ENCODE peak calls at places on chromosomes 3 and 15, in six cellular contexts. M is aorta, E is cardiac muscle cell, T is pancreas, Q is cardiac fibroblast, R is adrenal gland. B is an unnamed sample.

GRCh38 chr3:112980080-112980479 is 5.2 kb upstream of the CD200R1 start:
- DNase-seq in R (no peak), E (no peak), M (no peak), T (no peak), Q (no peak), B (no peak)

GRCh38 chr15:74870496-74871213 is 2.5 kb downstream of the SCAMP2 start:
- DNase-seq in Q (no peak), E (no peak), T (no peak), R (no peak), M (no peak), B (no peak)

GRCh38 chr3:117019082-117019713 is 309.6 kb downstream of the TUSC7 start:
- DNase-seq in M (peak), T (no peak), R (peak), Q (peak), E (peak), B (peak)

GRCh38 chr3:172125053-172125452 is 85.7 kb downstream of the FNDC3B start:
- DNase-seq in Q (no peak), R (no peak), T (no peak), E (no peak), M (no peak), B (no peak)

GRCh38 chr3:47012342-47013230 is 33.1 kb downstream of the NBEAL2 start:
- DNase-seq in T (no peak), R (peak), M (no peak), E (no peak), Q (no peak), B (no peak)

GRCh38 chr3:184599143-184599542 is 37.6 kb downstream of the EPHB3 start:
- DNase-seq in E (no peak), M (peak), Q (no peak), T (no peak), R (no peak), B (no peak)

GRCh38 chr15:88276821-88277220 is 20.3 kb upstream of the NTRK3 start:
- DNase-seq in Q (no peak), R (no peak), M (no peak), E (no peak), T (no peak), B (no peak)

GRCh38 chr3:110343945-110344344 is 727.7 kb upstream of the NECTIN3 start:
- DNase-seq in T (no peak), E (no peak), M (no peak), R (no peak), Q (peak), B (no peak)

GRCh38 chr3:160225181-160226025 is at the start of gene C3orf80:
- DNase-seq in M (peak), R (no peak), E (peak), T (peak), Q (peak), B (peak)

GRCh38 chr15:34701536-34701935 is 53.3 kb downstream of the GJD2 start:
- DNase-seq in T (no peak), M (no peak), E (no peak), R (no peak), Q (peak), B (no peak)

GRCh38 chr3:155382396-155383042 is 89.0 kb upstream of the STRIT1 start:
- DNase-seq in R (peak), Q (peak), T (peak), E (peak), M (peak), B (peak)

GRCh38 chr3:172918568-172919296 is 168.2 kb downstream of the ECT2 start:
- DNase-seq in R (no peak), M (no peak), E (no peak), Q (no peak), T (no peak), B (no peak)

GRCh38 chr3:42182555-42182954 is 83.4 kb downstream of the CCK start:
- DNase-seq in Q (no peak), E (peak), M (no peak), T (no peak), R (no peak), B (no peak)

GRCh38 chr3:193641376-193641775 is 48.4 kb downstream of the OPA1 start:
- DNase-seq in Q (no peak), E (no peak), M (no peak), T (no peak), R (no peak), B (no peak)

GRCh38 chr3:66756468-66757036 is 241.6 kb upstream of the KBTBD8 start:
- DNase-seq in T (no peak), R (no peak), M (no peak), E (no peak), Q (no peak), B (no peak)

GRCh38 chr3:47250309-47251060 is 32.1 kb downstream of the KIF9 start:
- DNase-seq in Q (peak), T (no peak), M (peak), E (peak), R (peak), B (no peak)

GRCh38 chr3:171824076-171824475 is 13.8 kb upstream of the PLD1 start:
- DNase-seq in R (no peak), E (no peak), T (no peak), Q (no peak), M (peak), B (no peak)

GRCh38 chr3:122520861-122521260 is 6.1 kb upstream of the KPNA1 start:
- DNase-seq in Q (no peak), R (no peak), E (no peak), T (no peak), M (no peak), B (no peak)

GRCh38 chr3:189822726-189823125 is 191.5 kb downstream of the TP63 start:
- DNase-seq in E (no peak), R (no peak), Q (no peak), M (no peak), T (no peak), B (no peak)

GRCh38 chr3:124845406-124845805 is 41.8 kb downstream of the ITGB5 start:
- DNase-seq in E (no peak), M (peak), R (peak), Q (peak), T (no peak), B (no peak)

GRCh38 chr15:40925863-40926658 is 3.1 kb upstream of the DLL4 start:
- DNase-seq in T (peak), Q (no peak), M (no peak), E (peak), R (no peak), B (no peak)

GRCh38 chr15:53739187-53739586 is 20.3 kb downstream of the WDR72 start:
- DNase-seq in E (no peak), T (no peak), Q (no peak), R (no peak), M (no peak), B (no peak)

GRCh38 chr3:150174179-150174578 is 203.5 kb upstream of the PFN2 start:
- DNase-seq in E (no peak), R (no peak), Q (no peak), T (no peak), M (no peak), B (no peak)

GRCh38 chr15:70100495-70101331 is 3.0 kb upstream of the TLE3 start:
- DNase-seq in R (peak), Q (peak), E (peak), T (peak), M (peak), B (peak)

GRCh38 chr3:66195347-66195783 is 25.4 kb upstream of the SLC25A26 start:
- DNase-seq in M (peak), R (peak), T (peak), Q (peak), E (peak), B (no peak)

GRCh38 chr3:125428216-125428830 is 53.2 kb upstream of the ZNF148 start:
- DNase-seq in M (no peak), E (no peak), R (no peak), T (no peak), Q (no peak), B (no peak)

GRCh38 chr15:80823995-80824394 is 44.8 kb downstream of the CEMIP start:
- DNase-seq in T (no peak), M (no peak), R (no peak), Q (no peak), E (no peak), B (no peak)

GRCh38 chr15:37783290-37783689 is 151.2 kb upstream of the TMCO5A start:
- DNase-seq in R (no peak), Q (peak), T (no peak), M (no peak), E (no peak), B (no peak)

GRCh38 chr3:147394168-147394941 is 12.0 kb downstream of the ZIC4 start:
- DNase-seq in R (no peak), T (no peak), E (no peak), M (no peak), Q (no peak), B (no peak)

DNA sequence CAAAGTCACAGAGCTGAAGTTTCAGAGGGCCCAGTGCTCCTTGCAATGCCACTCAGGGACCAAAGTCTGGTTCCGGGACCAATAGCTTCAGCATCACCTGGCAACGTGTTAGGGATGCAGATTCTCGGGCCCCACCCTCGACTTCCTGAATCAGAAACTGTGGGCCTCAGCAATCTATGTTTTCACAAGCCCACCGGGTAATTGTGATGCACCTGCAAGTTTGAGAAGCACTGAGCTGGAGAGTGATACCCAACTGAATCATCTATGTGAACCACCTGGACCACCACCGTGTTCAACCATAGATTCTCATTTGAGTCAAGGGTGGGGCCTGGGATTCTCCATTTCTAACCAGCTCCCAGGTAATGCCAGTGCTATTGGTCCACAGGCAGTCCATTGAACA is 55.7 kb downstream of the CORO2B start:
- DNase-seq in M (no peak), R (no peak), T (no peak), E (no peak), Q (no peak), B (no peak)
- H3K4me3 ChIP-seq in M (no peak), R (no peak), T (no peak), E (no peak), Q (no peak), B (no peak)

DNA sequence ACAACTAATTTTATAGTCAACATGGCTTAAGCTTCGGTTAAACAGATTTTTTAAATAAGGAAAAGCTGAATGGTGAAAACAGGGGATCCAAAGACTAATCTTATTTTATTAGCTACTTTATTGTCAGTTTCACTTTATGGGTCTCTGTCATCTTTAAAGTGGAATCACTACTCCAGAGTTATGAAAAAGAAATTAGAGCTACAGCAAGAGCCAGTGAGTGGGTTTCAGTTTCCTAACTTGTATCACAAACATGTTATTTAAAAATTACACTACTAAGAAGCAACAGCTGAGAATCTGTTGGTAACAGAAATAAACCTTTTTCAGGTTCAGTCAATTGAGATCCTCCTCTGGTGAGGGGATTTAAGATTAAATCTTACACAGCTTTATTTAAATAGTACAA is 10.0 kb downstream of the PHC3 start:
- DNase-seq in M (no peak), Q (no peak), T (no peak), E (no peak), R (no peak), B (peak)
- H3K4me3 ChIP-seq in M (no peak), Q (no peak), T (no peak), E (no peak), R (no peak), B (peak)

GRCh38 chr3:11583226-11583625 is 60.5 kb downstream of the VGLL4 start:
- DNase-seq in Q (peak), M (no peak), R (no peak), E (no peak), T (no peak), B (no peak)

GRCh38 chr3:11580645-11581044 is 63.1 kb downstream of the VGLL4 start:
- DNase-seq in M (no peak), R (no peak), T (no peak), E (no peak), Q (no peak), B (no peak)

GRCh38 chr3:11583638-11584046 is 60.1 kb downstream of the VGLL4 start:
- DNase-seq in E (no peak), Q (peak), M (no peak), R (no peak), T (no peak), B (no peak)

GRCh38 chr3:11581237-11582122 is 62.2 kb downstream of the VGLL4 start:
- DNase-seq in M (no peak), E (no peak), R (peak), Q (peak), T (no peak), B (no peak)

DNA sequence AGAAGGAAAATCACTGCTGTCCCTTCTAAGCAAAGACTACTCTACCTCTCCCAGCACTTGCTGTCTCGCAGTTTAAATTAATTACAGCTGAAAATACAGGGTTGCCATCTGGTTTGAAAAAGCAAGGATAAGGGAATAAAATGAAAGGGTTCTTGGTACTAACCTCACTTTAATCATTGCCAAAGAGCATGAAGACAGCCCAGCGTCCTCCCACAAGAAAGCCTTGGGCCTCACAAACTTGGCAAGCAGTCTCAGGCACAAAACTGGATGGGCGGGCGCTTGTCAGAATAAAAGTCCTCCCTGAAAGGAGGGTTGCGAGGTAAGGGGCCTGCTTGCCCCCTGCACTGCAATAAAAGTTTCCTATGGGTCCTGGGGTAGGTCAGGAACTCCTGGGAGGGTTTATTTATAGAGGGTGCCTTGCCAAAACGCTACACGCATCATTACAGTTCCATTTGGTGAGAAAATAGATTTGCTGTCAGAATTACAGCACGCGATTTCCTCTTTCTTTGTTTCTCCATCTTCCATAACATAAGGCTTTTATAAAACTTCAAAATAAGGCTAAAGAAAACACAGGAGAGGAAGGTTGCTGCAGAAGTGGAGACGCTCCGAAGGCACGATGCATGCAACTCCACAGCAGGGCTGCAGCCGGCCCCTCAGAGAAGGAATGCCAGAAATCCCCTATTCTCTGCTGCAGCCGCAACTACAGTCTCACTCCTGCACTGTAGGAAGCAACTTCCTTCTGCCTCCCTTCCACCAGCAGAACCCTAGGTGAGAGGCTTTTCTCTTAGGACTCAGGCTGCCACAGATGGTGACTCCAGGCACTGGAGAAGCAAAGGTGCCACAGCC is 61.4 kb downstream of the VGLL4 start:
- DNase-seq in T (no peak), R (peak), E (peak), M (peak), Q (peak), B (no peak)
- H3K4me3 ChIP-seq in T (peak), R (peak), E (peak), M (no peak), Q (peak), B (no peak)

GRCh38 chr3:121431717-121432517 is 113.9 kb downstream of the POLQ start:
- DNase-seq in M (no peak), T (no peak), R (peak), E (no peak), Q (peak), B (peak)
- H3K4me3 ChIP-seq in M (peak), T (no peak), R (no peak), E (no peak), Q (no peak), B (no peak)

GRCh38 chr3:12722205-12722604 is 36.9 kb downstream of the TMEM40 start:
- DNase-seq in M (no peak), T (no peak), Q (no peak), E (no peak), R (no peak), B (no peak)

GRCh38 chr3:12724794-12725193 is 34.3 kb downstream of the TMEM40 start:
- DNase-seq in Q (peak), M (no peak), E (no peak), R (no peak), T (no peak), B (no peak)

GRCh38 chr3:12716605-12717121 is 42.4 kb downstream of the TMEM40 start:
- DNase-seq in T (no peak), E (no peak), Q (peak), M (no peak), R (no peak), B (peak)

GRCh38 chr3:12719541-12719940 is 39.5 kb downstream of the TMEM40 start:
- DNase-seq in T (no peak), R (no peak), E (no peak), M (no peak), Q (no peak), B (no peak)

GRCh38 chr3:12719984-12720656 is 38.9 kb downstream of the TMEM40 start:
- DNase-seq in T (peak), E (peak), Q (peak), R (peak), M (peak), B (peak)
- H3K4me3 ChIP-seq in T (no peak), E (no peak), Q (peak), R (no peak), M (no peak), B (peak)

GRCh38 chr3:129378949-129379348 is 49.5 kb downstream of the EFCAB12 start:
- DNase-seq in R (no peak), T (no peak), M (no peak), E (no peak), Q (no peak), B (no peak)
- H3K4me3 ChIP-seq in R (no peak), T (no peak), M (no peak), E (no peak), Q (no peak), B (no peak)

DNA sequence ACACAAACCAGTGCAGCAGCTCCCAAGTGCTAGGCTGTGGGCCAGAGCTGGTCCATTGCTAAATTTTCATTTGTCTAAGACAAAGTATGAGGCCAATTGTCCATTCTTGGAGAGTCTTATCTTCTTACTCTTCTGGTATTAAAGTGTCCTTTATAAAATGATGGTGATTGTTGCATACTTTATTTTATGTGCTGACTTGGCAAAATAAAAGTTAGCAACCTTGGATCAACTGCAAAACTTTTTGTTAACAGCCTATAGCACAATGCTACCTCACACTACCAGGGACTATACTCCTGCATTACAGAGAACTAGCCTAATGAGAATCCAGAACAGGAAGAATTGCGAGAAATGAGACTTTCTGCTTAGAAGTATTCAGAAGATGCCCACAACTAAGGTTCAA is 44.1 kb downstream of the CLDN18 start:
- DNase-seq in M (no peak), T (no peak), R (no peak), E (no peak), Q (no peak), B (no peak)
- H3K4me3 ChIP-seq in M (no peak), T (no peak), R (no peak), E (no peak), Q (no peak), B (no peak)

B was measured in MM.1S.